ENCODE peak calls at places on chromosomes 16 and 17, in eight cellular contexts. A, X, B, M, H, P, E and N are unnamed samples.

GRCh38 chr16:15966420-15967222 is 17.2 kb downstream of the ABCC1 start:
- DNase-seq in X (no peak), M (no peak), E (no peak), A (peak; percentile 56), H (no peak), B (peak; percentile 60), P (no peak), N (no peak)

GRCh38 chr16:55671206-55671973 is 15.6 kb downstream of the SLC6A2 start:
- DNase-seq in H (no peak), X (no peak), E (no peak), B (no peak), M (no peak), A (no peak), P (peak; percentile 19), N (no peak)

GRCh38 chr16:80198995-80199299 is 341.8 kb upstream of the DYNLRB2 start:
- DNase-seq in H (no peak), M (no peak), A (no peak), B (no peak), P (no peak), X (no peak), E (no peak), N (no peak)

GRCh38 chr17:43701318-43701743 is 39.6 kb upstream of the MEOX1 start:
- DNase-seq in P (no peak), E (no peak), H (no peak), X (peak; percentile 17), M (no peak), B (no peak), A (no peak), N (no peak)

GRCh38 chr17:42459256-42459982 is 741 bp downstream of the ATP6V0A1 start:
- DNase-seq in M (peak; percentile 25), P (peak; percentile 31), A (peak; percentile 52), H (peak; percentile 75), E (peak; percentile 59), X (peak; percentile 26), B (peak; percentile 70), N (peak; percentile 61)

GRCh38 chr17:82003411-82004381 is 19.0 kb downstream of the CENPX start:
- DNase-seq in E (no peak), P (no peak), A (peak; percentile 63), M (peak; percentile 38), H (no peak), X (peak; percentile 58), B (peak; percentile 76), N (no peak)

GRCh38 chr17:40303009-40303657 is 5.8 kb upstream of the RARA start:
- DNase-seq in X (peak; percentile 79), E (peak; percentile 60), H (peak; percentile 75), A (peak; percentile 58), P (peak; percentile 48), M (no peak), B (peak; percentile 94), N (peak; percentile 59)

GRCh38 chr17:31433091-31433790 is 41.8 kb downstream of the RAB11FIP4 start:
- DNase-seq in A (no peak), X (no peak), P (no peak), H (no peak), B (no peak), M (no peak), E (no peak), N (no peak)

GRCh38 chr16:49439050-49439449 is 65.4 kb downstream of the C16orf78 start:
- DNase-seq in A (no peak), M (no peak), E (no peak), B (no peak), P (no peak), X (no peak), H (no peak), N (no peak)

GRCh38 chr17:35313875-35314409 is 59.5 kb downstream of the SLFN11 start:
- DNase-seq in P (peak; percentile 14), H (no peak), A (no peak), X (no peak), B (no peak), E (no peak), M (peak; percentile 5), N (no peak)

GRCh38 chr16:83420206-83420760 is 387.5 kb upstream of the HSBP1 start:
- DNase-seq in A (peak; percentile 58), P (no peak), H (no peak), E (peak; percentile 17), X (peak; percentile 53), M (no peak), B (no peak), N (no peak)

GRCh38 chr17:70521821-70522256 is 352.5 kb downstream of the KCNJ2 start:
- DNase-seq in X (peak; percentile 5), E (no peak), P (no peak), A (no peak), B (peak; percentile 5), H (no peak), M (no peak), N (no peak)

GRCh38 chr17:66135896-66136295 is 56.0 kb downstream of the CEP112 start:
- DNase-seq in P (no peak), M (no peak), B (no peak), A (no peak), E (no peak), H (peak; percentile 48), X (no peak), N (no peak)

GRCh38 chr17:63954402-63955063 is 18.2 kb downstream of the SCN4A start:
- DNase-seq in M (no peak), B (no peak), H (no peak), P (no peak), X (no peak), E (peak; percentile 91), A (no peak), N (no peak)

GRCh38 chr17:19321481-19322128 is 40.9 kb downstream of the B9D1 start:
- DNase-seq in B (no peak), P (peak; percentile 38), A (no peak), M (no peak), E (no peak), X (no peak), H (no peak), N (peak; percentile 54)

GRCh38 chr16:28495795-28496749 is 1.6 kb downstream of the APOBR start:
- DNase-seq in P (no peak), B (no peak), X (no peak), A (no peak), H (no peak), E (no peak), M (no peak), N (no peak)

GRCh38 chr17:27319536-27320221 is 25.8 kb downstream of the WSB1 start:
- DNase-seq in A (no peak), P (no peak), B (no peak), M (no peak), X (peak; percentile 54), H (peak; percentile 96), E (no peak), N (no peak)

GRCh38 chr17:73722163-73722562 is 77.9 kb upstream of the SDK2 start:
- DNase-seq in M (no peak), X (no peak), A (no peak), H (peak; percentile 91), E (peak; percentile 94), P (no peak), B (no peak), N (no peak)

GRCh38 chr17:35011671-35012216 is 31.4 kb downstream of the LIG3 start:
- DNase-seq in B (no peak), A (no peak), M (no peak), H (peak; percentile 94), X (no peak), P (no peak), E (no peak), N (no peak)

GRCh38 chr16:3065069-3065741 is at the start of gene IL32:
- DNase-seq in M (peak; percentile 71), A (peak; percentile 36), B (peak; percentile 80), H (no peak), E (no peak), X (peak; percentile 81), P (no peak), N (no peak)

GRCh38 chr17:51598824-51599223 is 338.5 kb downstream of the UTP18 start:
- DNase-seq in E (no peak), A (peak; percentile 41), X (no peak), M (no peak), P (no peak), H (no peak), B (no peak), N (no peak)